ENCODE peak calls at places on chromosomes 16 and 17, in eight cellular contexts. C is uterus, E is small intestine, A is left lung, G is ovary, W is HCT116, J is heart left ventricle, F is thoracic aorta. L is an unnamed sample. For H3K4me1, H3K36me3 and H3K9me3, the result is how much of the 10 kb centered on the place peaks cover.

GRCh38 chr16:54460254-54460860 is 173.8 kb upstream of the IRX3 start:
- DNase-seq in A (no peak), G (no peak), J (no peak), E (no peak), W (no peak), C (no peak), F (no peak), L (no peak)

GRCh38 chr16:70289229-70290098 is at the start of gene AARS1:
- DNase-seq in J (peak), F (peak), W (peak), A (peak), C (peak), E (peak), G (peak), L (peak)

GRCh38 chr17:30093463-30094147 is 23.0 kb upstream of the NSRP1 start:
- DNase-seq in F (no peak), J (peak), A (no peak), C (peak), G (peak), W (peak), E (peak), L (peak)

GRCh38 chr16:3020604-3021448 is 658 bp downstream of the TNFRSF12A start:
- DNase-seq in G (peak), E (peak), C (peak), F (peak), W (peak), A (peak), J (peak), L (peak)

GRCh38 chr16:1100084-1100800 is 4.2 kb upstream of the C1QTNF8 start:
- DNase-seq in W (no peak), A (no peak), C (no peak), F (no peak), J (no peak), G (no peak), E (peak), L (no peak)

GRCh38 chr17:32275060-32276042 is 9.7 kb downstream of the RHBDL3 start:
- DNase-seq in F (no peak), J (no peak), G (no peak), A (peak), C (peak), W (peak), E (no peak), L (no peak)

GRCh38 chr17:30378191-30378796 is 433 bp upstream of the CPD start:
- DNase-seq in G (peak), C (peak), F (no peak), A (peak), E (no peak), W (no peak), J (peak), L (no peak)

GRCh38 chr17:47692137-47692894 is 1.6 kb upstream of the TBKBP1 start:
- DNase-seq in J (no peak), W (no peak), E (no peak), F (no peak), A (no peak), C (no peak), G (no peak), L (no peak)

GRCh38 chr17:44086364-44087311 is 16.1 kb downstream of the G6PC3 start:
- DNase-seq in E (no peak), J (no peak), A (no peak), G (peak), W (peak), C (peak), F (peak), L (peak)

GRCh38 chr17:42553161-42553818 is 567 bp downstream of the HSD17B1 start:
- DNase-seq in J (peak), W (no peak), A (peak), C (peak), F (no peak), E (no peak), G (peak), L (no peak)

GRCh38 chr17:18185832-18186231 is 2.2 kb downstream of the ALKBH5 start:
- DNase-seq in E (no peak), A (no peak), G (no peak), C (no peak), F (no peak), W (no peak), J (no peak), L (no peak)

GRCh38 chr16:65342231-65342866 is 220.5 kb upstream of the CDH11 start:
- DNase-seq in C (no peak), J (no peak), F (no peak), E (no peak), W (no peak), A (no peak), G (no peak), L (no peak)

GRCh38 chr16:73047536-73048291 is at the start of gene ZFHX3:
- DNase-seq in A (peak), G (peak), F (no peak), C (peak), E (peak), W (no peak), J (peak), L (peak)

GRCh38 chr16:83653785-83654184 is 154.0 kb upstream of the HSBP1 start:
- DNase-seq in E (no peak), G (no peak), F (no peak), J (no peak), A (no peak), W (no peak), C (no peak), L (no peak)

GRCh38 chr17:50076591-50077235 is 18.4 kb upstream of the PDK2 start:
- DNase-seq in A (no peak), G (no peak), F (no peak), W (no peak), E (peak), C (no peak), J (no peak), L (no peak)

GRCh38 chr17:4858880-4859260 is 25.7 kb downstream of the MINK1 start:
- DNase-seq in A (no peak), G (no peak), E (no peak), C (no peak), W (no peak), J (peak), F (peak), L (no peak)

GRCh38 chr17:17816831-17817551 is 19.8 kb downstream of the SREBF1 start:
- DNase-seq in W (no peak), F (no peak), C (no peak), E (no peak), J (no peak), G (no peak), A (no peak), L (no peak)

GRCh38 chr16:85563515-85564276 is 49.4 kb upstream of the GSE1 start:
- DNase-seq in F (no peak), W (no peak), G (peak), A (peak), E (peak), C (peak), J (peak), L (no peak)

GRCh38 chr17:38687291-38687690 is 12.5 kb upstream of the EPOP start:
- DNase-seq in E (no peak), F (no peak), C (no peak), A (no peak), W (no peak), J (no peak), G (no peak), L (no peak)

GRCh38 chr17:21370430-21370829 is 5.7 kb upstream of the KCNJ12 start:
- DNase-seq in J (peak), W (no peak), F (no peak), G (no peak), C (no peak), E (no peak), A (peak), L (no peak)

GRCh38 chr16:50202926-50203624 is 50.0 kb downstream of the TENT4B start:
- DNase-seq in W (peak), A (no peak), F (no peak), E (peak), G (no peak), C (no peak), J (no peak), L (peak)

GRCh38 chr16:69443809-69444611 is 19.6 kb downstream of the CYB5B start:
- DNase-seq in A (peak), E (peak), F (no peak), W (no peak), G (peak), C (peak), J (peak), L (no peak)

GRCh38 chr16:89395150-89396142 is 94.9 kb downstream of the ANKRD11 start:
- DNase-seq in G (peak), J (peak), A (no peak), C (peak), E (peak), W (no peak), F (peak), L (no peak)

GRCh38 chr16:86800914-86801313 is 222.6 kb downstream of the FOXL1 start:
- DNase-seq in F (no peak), W (no peak), J (no peak), E (no peak), C (no peak), A (no peak), G (no peak), L (no peak)

GRCh38 chr16:66265106-66265415 is 101.4 kb upstream of the CDH5 start:
- DNase-seq in C (no peak), A (no peak), E (no peak), G (no peak), J (no peak), W (no peak), F (no peak), L (no peak)

GRCh38 chr17:21689604-21690003 is 2.7 kb upstream of the KCNJ18 start:
- DNase-seq in W (peak), G (no peak), J (no peak), F (peak), C (peak), A (peak), E (no peak), L (no peak)

GRCh38 chr17:77286641-77287431 is 146.1 kb downstream of the SEC14L1 start:
- DNase-seq in A (peak), W (peak), F (no peak), C (no peak), G (peak), E (peak), J (peak), L (peak)

GRCh38 chr17:46770818-46771600 is 47.5 kb downstream of the WNT3 start:
- DNase-seq in J (peak), F (no peak), C (peak), W (no peak), G (peak), A (peak), E (peak), L (peak)

GRCh38 chr17:44324092-44324570 is 492 bp downstream of the SLC25A39 start:
- DNase-seq in C (no peak), W (no peak), F (no peak), J (no peak), E (peak), A (no peak), G (peak), L (no peak)

GRCh38 chr17:8186787-8187516 is 3.0 kb downstream of the BORCS6 start:
- DNase-seq in G (peak), W (peak), C (peak), J (peak), F (peak), E (peak), A (peak), L (peak)

GRCh38 chr17:34750004-34750403 is 170.6 kb downstream of the TMEM132E start:
- DNase-seq in C (no peak), F (no peak), W (no peak), A (no peak), G (no peak), J (no peak), E (peak), L (no peak)

GRCh38 chr17:1312261-1312870 is 32.9 kb downstream of the TRARG1 start:
- DNase-seq in C (no peak), J (no peak), W (no peak), A (peak), G (no peak), F (no peak), E (no peak), L (peak)

GRCh38 chr16:28067604-28068382 is 4.3 kb upstream of the GSG1L start:
- DNase-seq in E (no peak), J (no peak), C (no peak), W (no peak), F (no peak), G (no peak), A (no peak), L (no peak)

GRCh38 chr16:1193143-1193824 is 31.8 kb downstream of the TPSG1 start:
- DNase-seq in W (peak), C (no peak), G (no peak), A (no peak), F (no peak), J (no peak), E (no peak), L (peak)

GRCh38 chr17:42571435-42572225 is 4.7 kb downstream of the MLX start:
- DNase-seq in A (no peak), G (no peak), W (no peak), E (no peak), J (no peak), C (no peak), F (no peak), L (no peak)

GRCh38 chr17:79027925-79028491 is 4.0 kb downstream of the C1QTNF1 start:
- DNase-seq in W (no peak), G (no peak), J (no peak), A (no peak), F (no peak), E (no peak), C (peak), L (no peak)
- H3K4me1 ChIP-seq in W (under half), G (under half), J (half or more), A (under half), F (half or more), E (under half), C (under half), L (under half)

GRCh38 chr17:80384078-80384960 is 30.6 kb upstream of the ENDOV start:
- DNase-seq in C (no peak), A (no peak), J (no peak), W (no peak), E (no peak), G (no peak), F (no peak), L (peak)
- H3K36me3 ChIP-seq in C (under half), A (under half), J (half or more), W (under half), E (under half), G (under half), F (half or more), L (under half)

GRCh38 chr16:35689764-35690163 is 2230.4 kb downstream of the TP53TG3F start:
- DNase-seq in E (no peak), W (no peak), G (no peak), J (no peak), C (no peak), A (no peak), F (no peak), L (no peak)

GRCh38 chr16:35687781-35688180 is 2228.4 kb downstream of the TP53TG3F start:
- DNase-seq in C (no peak), F (no peak), A (no peak), J (no peak), E (no peak), W (no peak), G (no peak), L (no peak)

GRCh38 chr16:35687071-35687470 is 2227.7 kb downstream of the TP53TG3F start:
- DNase-seq in C (no peak), A (no peak), J (no peak), F (no peak), E (no peak), G (no peak), W (no peak), L (no peak)

GRCh38 chr16:35685085-35685484 is 2225.7 kb downstream of the TP53TG3F start:
- DNase-seq in A (no peak), F (no peak), E (no peak), W (no peak), G (no peak), J (no peak), C (no peak), L (no peak)

DNA sequence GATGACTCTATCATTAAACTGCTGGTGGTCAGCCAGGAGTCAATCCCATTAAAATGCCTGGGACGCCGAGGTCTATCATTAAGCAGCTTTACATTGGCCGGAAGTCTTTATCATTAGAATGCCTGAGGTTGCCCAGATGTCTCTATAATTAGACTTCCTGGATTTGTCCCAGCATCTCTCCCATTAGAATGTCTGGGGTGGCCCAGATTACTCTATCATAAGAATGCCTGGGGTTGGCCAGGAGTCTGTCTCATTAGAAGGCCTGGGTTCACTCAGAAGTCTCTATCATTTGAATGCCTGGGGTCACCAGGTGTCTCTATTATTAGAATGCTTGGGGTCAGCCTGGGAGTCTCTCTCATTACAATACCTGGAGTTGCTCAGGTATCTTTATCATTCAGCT is 2227.2 kb downstream of the TP53TG3F start:
- DNase-seq in G (no peak), C (no peak), A (no peak), F (no peak), E (no peak), W (no peak), J (no peak), L (no peak)
- H3K9me3 ChIP-seq in G (under half), C (under half), A (under half), F (under half), E (under half), W (under half), J (under half), L (under half)

GRCh38 chr16:31113420-31114124 is 3.9 kb upstream of the KAT8 start:
- DNase-seq in C (no peak), E (peak), A (no peak), J (no peak), G (no peak), W (no peak), F (no peak), L (no peak)

GRCh38 chr16:31118223-31119155 is 1.0 kb downstream of the KAT8 start:
- DNase-seq in G (peak), A (no peak), J (no peak), E (peak), F (no peak), C (no peak), W (no peak), L (no peak)

GRCh38 chr16:31114468-31114867 is 3.0 kb upstream of the KAT8 start:
- DNase-seq in A (no peak), C (no peak), W (no peak), J (no peak), F (no peak), G (no peak), E (no peak), L (no peak)

GRCh38 chr16:31120129-31120528 is 2.7 kb downstream of the KAT8 start:
- DNase-seq in F (no peak), W (no peak), G (no peak), E (no peak), J (no peak), A (no peak), C (no peak), L (no peak)

DNA sequence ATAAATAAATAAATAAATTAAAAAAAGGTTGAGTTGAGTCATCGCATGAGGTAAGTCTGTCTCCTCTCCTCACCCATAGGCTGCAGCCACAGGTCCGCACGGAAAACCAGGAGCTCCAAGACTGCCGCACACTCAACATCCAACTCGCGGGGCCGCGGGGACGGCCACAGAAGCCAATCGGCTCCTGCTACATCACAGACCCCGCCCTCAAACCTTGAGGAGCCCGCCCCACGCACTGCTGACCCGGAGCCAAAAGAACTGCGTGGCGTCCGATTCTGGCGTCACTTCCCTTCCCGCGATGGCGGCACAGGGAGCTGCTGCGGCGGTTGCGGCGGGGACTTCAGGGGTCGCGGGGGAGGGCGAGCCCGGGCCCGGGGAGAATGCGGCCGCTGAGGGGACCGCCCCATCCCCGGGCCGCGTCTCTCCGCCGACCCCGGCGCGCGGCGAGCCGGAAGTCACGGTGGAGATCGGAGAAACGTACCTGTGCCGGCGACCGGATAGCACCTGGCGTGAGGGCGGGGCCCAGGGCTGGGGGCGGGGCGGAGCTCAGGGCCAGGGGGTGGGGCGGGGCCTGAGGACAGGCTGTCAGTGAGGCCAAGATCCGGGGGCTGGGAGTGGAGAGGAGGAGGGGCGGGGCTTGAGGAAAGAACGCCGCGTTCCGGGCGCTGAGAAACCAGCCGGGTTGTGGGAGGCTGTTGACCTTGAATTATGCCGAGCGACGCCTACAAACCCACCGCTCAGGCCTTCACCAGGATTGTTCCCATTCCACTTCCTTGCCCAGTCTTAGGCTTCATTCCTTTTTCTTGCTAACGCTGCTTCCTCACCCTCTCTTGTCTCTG is at the start of gene KAT8:
- DNase-seq in G (peak), J (peak), W (peak), E (peak), A (peak), C (peak), F (peak), L (peak)
- H3K4me1 ChIP-seq in G (under half), J (under half), W (under half), E (under half), A (under half), C (under half), F (under half), L (under half)

DNA sequence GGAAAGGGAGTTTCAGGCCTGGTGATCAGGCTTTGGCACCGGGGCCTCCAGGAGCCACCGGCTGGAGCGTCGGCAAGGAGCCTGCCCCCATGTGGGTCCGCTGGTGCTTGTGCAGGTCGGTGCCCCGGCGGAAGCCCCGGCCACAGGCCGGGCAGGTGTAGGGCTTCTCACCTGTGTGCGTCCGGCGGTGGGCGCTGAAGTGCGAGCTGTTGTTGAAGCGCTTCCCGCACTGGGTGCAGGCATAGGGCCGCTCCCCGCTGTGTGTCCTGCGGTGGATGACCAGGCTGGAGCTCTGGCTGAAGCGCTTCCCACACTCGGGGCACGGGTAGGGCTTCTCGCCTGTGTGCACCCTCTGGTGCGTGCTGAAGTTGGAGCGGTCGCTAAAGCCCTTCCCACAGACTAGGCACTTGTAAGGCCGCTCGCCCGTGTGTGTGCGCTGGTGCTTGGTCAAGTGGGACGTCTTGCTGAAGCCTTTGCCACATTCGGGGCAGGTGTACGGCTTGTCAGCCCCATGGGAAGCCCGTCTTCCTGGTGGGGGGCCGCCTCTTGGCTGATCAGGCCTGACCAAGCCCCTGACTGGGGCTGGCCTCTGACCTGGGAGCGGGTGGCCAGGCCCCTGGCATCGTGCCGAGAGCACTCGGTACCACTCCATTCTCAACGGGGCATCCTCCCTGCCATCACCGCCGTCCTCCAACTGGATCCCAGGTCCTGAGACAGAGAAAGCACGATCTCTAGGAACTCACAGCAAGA is 14.4 kb downstream of the ZNF500 start:
- DNase-seq in A (no peak), C (no peak), E (no peak), J (no peak), F (no peak), G (no peak), W (no peak), L (no peak)
- H3K36me3 ChIP-seq in A (under half), C (under half), E (under half), J (half or more), F (under half), G (under half), W (under half), L (under half)

DNA sequence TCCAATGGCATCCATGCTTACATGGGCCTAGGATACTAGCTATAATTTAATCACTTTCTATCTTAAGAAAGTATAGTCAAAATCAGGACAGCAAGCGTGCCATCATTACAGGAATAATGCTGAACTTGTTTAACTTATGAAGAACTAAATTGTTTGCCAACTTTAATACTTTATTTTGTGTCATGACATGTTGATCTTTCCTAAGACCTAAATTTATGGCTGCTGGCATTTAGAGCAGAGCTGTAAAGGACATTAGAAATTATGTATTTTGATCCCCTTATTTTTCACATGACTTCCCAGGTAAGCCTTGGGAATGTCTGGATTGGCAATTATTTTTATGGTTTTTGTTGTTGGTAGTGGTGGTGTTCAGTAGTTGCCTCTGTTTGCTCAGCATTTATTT is 920.3 kb upstream of the GOT2 start:
- DNase-seq in E (no peak), G (no peak), W (no peak), C (no peak), A (no peak), F (no peak), J (no peak), L (no peak)
- H3K9me3 ChIP-seq in E (under half), G (under half), W (under half), C (under half), A (under half), F (under half), J (under half), L (under half)